ENCODE peak calls at places on chromosomes 11 and 22, in five cellular contexts. One of them, this sample, is unnamed.

GRCh38 chr11:17719940-17720795 is 797 bp downstream of the MYOD1 start:
- DNase-seq in prostate gland: no peak
- DNase-seq in uterus: no peak
- DNase-seq in IMR-90: no peak
- DNase-seq in HCT116: no peak
- DNase-seq in this sample: no peak

GRCh38 chr11:48141475-48142100 is 75.0 kb upstream of the OR4B1 start:
- DNase-seq in uterus: no peak
- DNase-seq in HCT116: no peak
- DNase-seq in prostate gland: no peak
- DNase-seq in IMR-90: no peak
- DNase-seq in this sample: no peak

GRCh38 chr22:32776397-32776796 is 25.1 kb upstream of the TIMP3 start:
- DNase-seq in HCT116: no peak
- DNase-seq in IMR-90: no peak
- DNase-seq in uterus: no peak
- DNase-seq in prostate gland: no peak
- DNase-seq in this sample: no peak

GRCh38 chr11:69141742-69142141 is 14.0 kb upstream of the SMIM38 start:
- DNase-seq in prostate gland: no peak
- DNase-seq in uterus: no peak
- DNase-seq in HCT116: no peak
- DNase-seq in IMR-90: peak; percentile 8
- DNase-seq in this sample: no peak

GRCh38 chr11:72589802-72590761 is 84.1 kb downstream of the PDE2A start:
- DNase-seq in HCT116: no peak
- DNase-seq in prostate gland: no peak
- DNase-seq in uterus: no peak
- DNase-seq in IMR-90: no peak
- DNase-seq in this sample: peak; percentile 45

GRCh38 chr22:20312396-20313191 is 7.3 kb downstream of the DGCR6L start:
- DNase-seq in uterus: no peak
- DNase-seq in IMR-90: no peak
- DNase-seq in HCT116: no peak
- DNase-seq in prostate gland: peak; percentile 1
- DNase-seq in this sample: no peak

GRCh38 chr11:36509265-36509664 is 807 bp downstream of the TRAF6 start:
- DNase-seq in HCT116: no peak
- DNase-seq in IMR-90: peak; percentile 31
- DNase-seq in uterus: no peak
- DNase-seq in prostate gland: no peak
- DNase-seq in this sample: no peak

GRCh38 chr22:50104149-50104548 is 14.3 kb downstream of the MOV10L1 start:
- DNase-seq in IMR-90: no peak
- DNase-seq in HCT116: no peak
- DNase-seq in uterus: no peak
- DNase-seq in prostate gland: no peak
- DNase-seq in this sample: no peak

GRCh38 chr11:117478926-117479325 is 151.3 kb downstream of the CEP164 start:
- DNase-seq in uterus: no peak
- DNase-seq in IMR-90: no peak
- DNase-seq in prostate gland: no peak
- DNase-seq in HCT116: no peak
- DNase-seq in this sample: no peak

GRCh38 chr11:117930208-117930570 is 987 bp upstream of the TMPRSS13 start:
- DNase-seq in uterus: no peak
- DNase-seq in HCT116: no peak
- DNase-seq in prostate gland: no peak
- DNase-seq in IMR-90: no peak
- DNase-seq in this sample: no peak

GRCh38 chr11:94706211-94706610 is 61.9 kb upstream of the AMOTL1 start:
- DNase-seq in IMR-90: peak; percentile 37
- DNase-seq in HCT116: no peak
- DNase-seq in uterus: no peak
- DNase-seq in prostate gland: peak; percentile 76
- DNase-seq in this sample: no peak

GRCh38 chr11:130873766-130874165 is 42.5 kb downstream of the SNX19 start:
- DNase-seq in prostate gland: no peak
- DNase-seq in IMR-90: peak; percentile 76
- DNase-seq in HCT116: no peak
- DNase-seq in uterus: no peak
- DNase-seq in this sample: no peak

GRCh38 chr22:44127353-44127752 is 53.4 kb upstream of the PARVG start:
- DNase-seq in IMR-90: no peak
- DNase-seq in HCT116: no peak
- DNase-seq in prostate gland: no peak
- DNase-seq in uterus: no peak
- DNase-seq in this sample: no peak

GRCh38 chr11:11970556-11970955 is 37.9 kb downstream of the DKK3 start:
- DNase-seq in prostate gland: no peak
- DNase-seq in uterus: no peak
- DNase-seq in HCT116: no peak
- DNase-seq in IMR-90: no peak
- DNase-seq in this sample: no peak

GRCh38 chr11:2263012-2263565 is 7.3 kb downstream of the ASCL2 start:
- DNase-seq in prostate gland: no peak
- DNase-seq in HCT116: no peak
- DNase-seq in uterus: no peak
- DNase-seq in IMR-90: no peak
- DNase-seq in this sample: no peak

GRCh38 chr22:27718186-27719032 is 83.1 kb downstream of the MN1 start:
- DNase-seq in prostate gland: peak; percentile 9
- DNase-seq in uterus: peak; percentile 72
- DNase-seq in IMR-90: peak; percentile 98
- DNase-seq in HCT116: peak; percentile 87
- DNase-seq in this sample: no peak

GRCh38 chr11:27383645-27384044 is 20.6 kb upstream of the CCDC34 start:
- DNase-seq in prostate gland: no peak
- DNase-seq in IMR-90: no peak
- DNase-seq in HCT116: no peak
- DNase-seq in uterus: no peak
- DNase-seq in this sample: no peak

GRCh38 chr11:2348986-2349385 is 28.1 kb upstream of the CD81 start:
- DNase-seq in uterus: no peak
- DNase-seq in IMR-90: peak; percentile 59
- DNase-seq in HCT116: no peak
- DNase-seq in prostate gland: no peak
- DNase-seq in this sample: no peak

GRCh38 chr11:134479206-134479955 is 67.3 kb upstream of the B3GAT1 start:
- DNase-seq in uterus: no peak
- DNase-seq in prostate gland: no peak
- DNase-seq in IMR-90: no peak
- DNase-seq in HCT116: no peak
- DNase-seq in this sample: no peak

GRCh38 chr11:75667268-75667830 is 1.5 kb downstream of the MAP6 start:
- DNase-seq in IMR-90: no peak
- DNase-seq in uterus: no peak
- DNase-seq in prostate gland: peak; percentile 20
- DNase-seq in HCT116: no peak
- DNase-seq in this sample: peak; percentile 41

GRCh38 chr11:2374456-2375201 is 2.5 kb upstream of the CD81 start:
- DNase-seq in HCT116: no peak
- DNase-seq in uterus: no peak
- DNase-seq in IMR-90: no peak
- DNase-seq in prostate gland: no peak
- DNase-seq in this sample: no peak

GRCh38 chr11:23564370-23564769 is 704.1 kb upstream of the CCDC179 start:
- DNase-seq in prostate gland: no peak
- DNase-seq in HCT116: no peak
- DNase-seq in uterus: no peak
- DNase-seq in IMR-90: no peak
- DNase-seq in this sample: no peak

GRCh38 chr11:5247479-5248192 is 2.0 kb downstream of the HBG1 start:
- DNase-seq in IMR-90: peak; percentile 23
- DNase-seq in prostate gland: no peak
- DNase-seq in HCT116: no peak
- DNase-seq in uterus: no peak
- DNase-seq in this sample: no peak
- TF ChIP-seq POLR2A in IMR-90: no peak
- TF ChIP-seq POLR2A in prostate gland: no peak
- TF ChIP-seq POLR2A in HCT116: no peak
- TF ChIP-seq POLR2A in uterus: no peak
- TF ChIP-seq POLR2A in this sample: no peak

GRCh38 chr11:83410605-83411565 is 124.7 kb upstream of the CCDC90B start:
- DNase-seq in IMR-90: no peak
- DNase-seq in prostate gland: peak; percentile 80
- DNase-seq in HCT116: no peak
- DNase-seq in uterus: no peak
- DNase-seq in this sample: no peak
- TF ChIP-seq POLR2A in IMR-90: no peak
- TF ChIP-seq POLR2A in prostate gland: no peak
- TF ChIP-seq POLR2A in HCT116: no peak
- TF ChIP-seq POLR2A in uterus: no peak
- TF ChIP-seq POLR2A in this sample: no peak

DNA sequence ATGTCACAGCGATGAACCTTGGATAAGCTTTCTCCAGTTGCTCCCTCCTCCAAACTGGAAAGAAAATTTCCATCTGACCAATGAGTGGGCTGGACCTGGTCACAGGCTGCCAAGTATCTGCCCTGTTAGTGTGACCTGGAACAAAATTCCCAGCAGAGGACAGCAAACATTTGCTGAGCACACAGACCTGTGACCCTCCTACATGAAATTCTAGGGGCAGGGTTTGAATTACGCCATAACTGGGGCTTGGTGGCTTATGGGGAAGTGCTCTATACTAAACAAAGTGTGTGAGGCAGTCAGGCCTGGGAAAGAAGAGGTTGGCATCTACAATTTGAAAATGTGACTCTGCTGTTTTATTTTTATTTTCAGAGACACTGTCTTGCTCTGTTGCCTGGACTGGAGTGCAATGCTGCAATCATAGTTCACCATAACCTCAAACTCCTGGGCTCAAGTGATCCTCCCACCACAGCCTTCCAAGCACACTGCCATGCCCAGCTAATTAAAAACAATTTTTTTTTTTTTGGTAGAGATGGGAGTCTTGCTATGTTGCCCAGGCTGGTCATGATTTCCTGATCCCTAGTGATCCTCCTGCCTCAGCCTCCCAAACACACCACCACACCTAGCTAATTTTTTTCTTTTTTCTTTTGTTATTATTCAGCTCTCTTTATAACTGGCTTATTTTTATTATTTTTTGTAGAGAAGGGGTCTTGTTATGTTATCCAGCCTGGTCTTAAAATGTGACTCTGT is 13.6 kb upstream of the XBP1 start:
- DNase-seq in IMR-90: no peak
- DNase-seq in prostate gland: no peak
- DNase-seq in uterus: peak; percentile 52
- DNase-seq in HCT116: no peak
- DNase-seq in this sample: no peak
- TF ChIP-seq POLR2A in IMR-90: no peak
- TF ChIP-seq POLR2A in prostate gland: no peak
- TF ChIP-seq POLR2A in uterus: no peak
- TF ChIP-seq POLR2A in HCT116: no peak
- TF ChIP-seq POLR2A in this sample: no peak

GRCh38 chr22:19178659-19179471 is at the start of gene SLC25A1:
- DNase-seq in uterus: peak; percentile 91
- DNase-seq in IMR-90: peak; percentile 80
- DNase-seq in prostate gland: peak; percentile 89
- DNase-seq in HCT116: peak; percentile 63
- DNase-seq in this sample: peak; percentile 93
- TF ChIP-seq POLR2A in uterus: peak; percentile 80
- TF ChIP-seq POLR2A in IMR-90: peak; percentile 56
- TF ChIP-seq POLR2A in prostate gland: peak; percentile 60
- TF ChIP-seq POLR2A in HCT116: peak; percentile 32
- TF ChIP-seq POLR2A in this sample: no peak

DNA sequence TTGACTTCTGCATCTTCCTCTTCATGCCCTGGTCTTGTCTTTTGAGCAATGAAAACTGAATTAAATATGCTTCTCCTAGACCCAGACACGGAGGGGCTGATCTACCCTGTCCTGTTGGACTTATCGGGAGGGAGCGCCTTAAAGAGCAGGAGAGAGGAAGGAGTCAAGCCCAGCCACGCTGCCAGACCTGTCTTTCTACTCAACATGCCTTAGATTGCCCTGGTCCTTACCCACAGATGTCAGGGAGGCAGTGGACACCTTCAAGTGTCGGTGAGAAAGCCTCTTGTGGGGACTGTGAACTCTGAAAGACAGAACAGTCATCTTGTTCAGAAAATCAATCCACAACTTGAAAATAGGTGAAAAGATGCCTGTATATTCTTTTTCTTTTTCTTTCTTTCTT is 61.8 kb downstream of the IRAG1 start:
- DNase-seq in uterus: no peak
- DNase-seq in prostate gland: no peak
- DNase-seq in HCT116: no peak
- DNase-seq in IMR-90: no peak
- DNase-seq in this sample: no peak
- TF ChIP-seq POLR2A in uterus: no peak
- TF ChIP-seq POLR2A in prostate gland: no peak
- TF ChIP-seq POLR2A in HCT116: no peak
- TF ChIP-seq POLR2A in IMR-90: no peak
- TF ChIP-seq POLR2A in this sample: no peak

DNA sequence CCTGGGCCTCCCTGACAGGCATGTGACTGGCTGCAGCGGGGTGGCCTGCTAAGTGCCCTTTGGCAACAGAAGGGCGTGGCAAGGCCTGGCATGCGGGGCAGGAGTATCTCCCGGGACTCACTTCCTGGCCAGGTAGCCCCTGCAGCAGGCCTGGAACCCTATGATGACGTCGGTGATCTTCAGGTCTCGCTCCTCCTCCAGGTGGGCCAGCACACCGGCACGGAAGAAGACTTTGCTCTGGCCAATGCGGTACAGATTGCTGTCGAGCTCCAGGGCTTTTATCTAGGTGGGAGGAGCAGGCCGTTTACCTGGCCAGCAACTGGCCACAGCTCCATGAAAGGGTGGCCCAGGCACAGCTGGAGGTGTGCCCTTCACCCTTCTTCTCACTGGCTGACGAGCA is 50.9 kb downstream of the APOL1 start:
- DNase-seq in HCT116: no peak
- DNase-seq in IMR-90: no peak
- DNase-seq in prostate gland: no peak
- DNase-seq in uterus: no peak
- DNase-seq in this sample: no peak
- TF ChIP-seq POLR2A in HCT116: no peak
- TF ChIP-seq POLR2A in IMR-90: no peak
- TF ChIP-seq POLR2A in prostate gland: no peak
- TF ChIP-seq POLR2A in uterus: no peak
- TF ChIP-seq POLR2A in this sample: no peak

GRCh38 chr22:37684803-37685615 is 1.1 kb upstream of the NOL12 start:
- DNase-seq in prostate gland: no peak
- DNase-seq in HCT116: no peak
- DNase-seq in IMR-90: no peak
- DNase-seq in uterus: no peak
- DNase-seq in this sample: no peak
- TF ChIP-seq POLR2A in prostate gland: no peak
- TF ChIP-seq POLR2A in HCT116: no peak
- TF ChIP-seq POLR2A in IMR-90: no peak
- TF ChIP-seq POLR2A in uterus: no peak
- TF ChIP-seq POLR2A in this sample: no peak